ENCODE peak calls at places on chromosomes 11 and 22, in six cellular contexts. One of them, this sample, is unnamed.

GRCh38 chr11:409600-410471 is 5.0 kb downstream of the SIGIRR start:
- DNase-seq in body of pancreas: no peak
- DNase-seq in sigmoid colon: peak
- DNase-seq in upper lobe of left lung: peak
- DNase-seq in ovary: no peak
- DNase-seq in transverse colon: no peak
- DNase-seq in this sample: no peak

GRCh38 chr11:123740787-123741158 is 687 bp downstream of the ZNF202 start:
- DNase-seq in upper lobe of left lung: no peak
- DNase-seq in sigmoid colon: no peak
- DNase-seq in body of pancreas: peak
- DNase-seq in transverse colon: peak
- DNase-seq in ovary: no peak
- DNase-seq in this sample: no peak

GRCh38 chr11:64802370-64803162 is 448 bp downstream of the MAP4K2 start:
- DNase-seq in upper lobe of left lung: no peak
- DNase-seq in ovary: no peak
- DNase-seq in body of pancreas: no peak
- DNase-seq in sigmoid colon: peak
- DNase-seq in transverse colon: peak
- DNase-seq in this sample: no peak

GRCh38 chr22:36435516-36436415 is 45.7 kb downstream of the TXN2 start:
- DNase-seq in sigmoid colon: no peak
- DNase-seq in upper lobe of left lung: no peak
- DNase-seq in ovary: no peak
- DNase-seq in transverse colon: peak
- DNase-seq in body of pancreas: peak
- DNase-seq in this sample: peak

GRCh38 chr11:61769169-61769920 is 16.9 kb downstream of the MYRF start:
- DNase-seq in transverse colon: no peak
- DNase-seq in sigmoid colon: no peak
- DNase-seq in ovary: peak
- DNase-seq in body of pancreas: peak
- DNase-seq in upper lobe of left lung: peak
- DNase-seq in this sample: no peak

GRCh38 chr11:57249384-57250319 is 12.6 kb upstream of the APLNR start:
- DNase-seq in sigmoid colon: peak
- DNase-seq in upper lobe of left lung: no peak
- DNase-seq in body of pancreas: peak
- DNase-seq in transverse colon: peak
- DNase-seq in ovary: peak
- DNase-seq in this sample: peak

GRCh38 chr11:86608251-86608799 is 64.1 kb downstream of the ME3 start:
- DNase-seq in transverse colon: peak
- DNase-seq in upper lobe of left lung: no peak
- DNase-seq in ovary: peak
- DNase-seq in body of pancreas: peak
- DNase-seq in sigmoid colon: peak
- DNase-seq in this sample: peak

GRCh38 chr11:120244476-120244875 is 4.5 kb downstream of the POU2F3 start:
- DNase-seq in ovary: no peak
- DNase-seq in sigmoid colon: no peak
- DNase-seq in upper lobe of left lung: no peak
- DNase-seq in body of pancreas: no peak
- DNase-seq in transverse colon: no peak
- DNase-seq in this sample: no peak

GRCh38 chr11:107591446-107592236 is 694 bp downstream of the ELMOD1 start:
- DNase-seq in ovary: no peak
- DNase-seq in transverse colon: no peak
- DNase-seq in sigmoid colon: no peak
- DNase-seq in upper lobe of left lung: peak
- DNase-seq in body of pancreas: no peak
- DNase-seq in this sample: no peak

GRCh38 chr22:39173050-39173706 is 20.7 kb upstream of the CBX7 start:
- DNase-seq in sigmoid colon: no peak
- DNase-seq in ovary: no peak
- DNase-seq in body of pancreas: no peak
- DNase-seq in upper lobe of left lung: no peak
- DNase-seq in transverse colon: no peak
- DNase-seq in this sample: no peak

GRCh38 chr11:36469881-36470802 is 39.9 kb downstream of the TRAF6 start:
- DNase-seq in body of pancreas: no peak
- DNase-seq in transverse colon: no peak
- DNase-seq in upper lobe of left lung: no peak
- DNase-seq in ovary: no peak
- DNase-seq in sigmoid colon: no peak
- DNase-seq in this sample: no peak

GRCh38 chr11:97732011-97732632 is 1288.6 kb upstream of the CNTN5 start:
- DNase-seq in sigmoid colon: no peak
- DNase-seq in body of pancreas: no peak
- DNase-seq in upper lobe of left lung: no peak
- DNase-seq in ovary: no peak
- DNase-seq in transverse colon: no peak
- DNase-seq in this sample: no peak

GRCh38 chr22:17638432-17639237 is at the start of gene BCL2L13:
- DNase-seq in body of pancreas: peak
- DNase-seq in sigmoid colon: peak
- DNase-seq in upper lobe of left lung: peak
- DNase-seq in ovary: peak
- DNase-seq in transverse colon: peak
- DNase-seq in this sample: peak

GRCh38 chr11:74179234-74180126 is 8.4 kb downstream of the PPME1 start:
- DNase-seq in upper lobe of left lung: no peak
- DNase-seq in sigmoid colon: no peak
- DNase-seq in ovary: no peak
- DNase-seq in transverse colon: no peak
- DNase-seq in body of pancreas: no peak
- DNase-seq in this sample: no peak

GRCh38 chr22:37309221-37310074 is 27.1 kb downstream of the CYTH4 start:
- DNase-seq in ovary: no peak
- DNase-seq in transverse colon: peak
- DNase-seq in upper lobe of left lung: no peak
- DNase-seq in sigmoid colon: no peak
- DNase-seq in body of pancreas: no peak
- DNase-seq in this sample: no peak

GRCh38 chr11:59199546-59200420 is 12.9 kb downstream of the MPEG1 start:
- DNase-seq in upper lobe of left lung: no peak
- DNase-seq in sigmoid colon: no peak
- DNase-seq in body of pancreas: no peak
- DNase-seq in ovary: no peak
- DNase-seq in transverse colon: no peak
- DNase-seq in this sample: no peak

GRCh38 chr11:108551653-108552462 is 41.7 kb downstream of the EXPH5 start:
- DNase-seq in body of pancreas: no peak
- DNase-seq in upper lobe of left lung: no peak
- DNase-seq in sigmoid colon: no peak
- DNase-seq in ovary: no peak
- DNase-seq in transverse colon: no peak
- DNase-seq in this sample: no peak

GRCh38 chr11:113313601-113314000 is 782 bp upstream of the TTC12 start:
- DNase-seq in ovary: no peak
- DNase-seq in sigmoid colon: no peak
- DNase-seq in transverse colon: no peak
- DNase-seq in upper lobe of left lung: no peak
- DNase-seq in body of pancreas: no peak
- DNase-seq in this sample: no peak

GRCh38 chr11:62547691-62548281 is 1.2 kb upstream of the AHNAK start:
- DNase-seq in transverse colon: no peak
- DNase-seq in upper lobe of left lung: no peak
- DNase-seq in body of pancreas: no peak
- DNase-seq in ovary: no peak
- DNase-seq in sigmoid colon: peak
- DNase-seq in this sample: peak

GRCh38 chr11:82080160-82080559 is 653.5 kb downstream of the FAM181B start:
- DNase-seq in transverse colon: no peak
- DNase-seq in ovary: no peak
- DNase-seq in body of pancreas: no peak
- DNase-seq in upper lobe of left lung: no peak
- DNase-seq in sigmoid colon: no peak
- DNase-seq in this sample: no peak

GRCh38 chr22:47151490-47151889 is 389.0 kb downstream of the TBC1D22A start:
- DNase-seq in ovary: no peak
- DNase-seq in transverse colon: no peak
- DNase-seq in body of pancreas: no peak
- DNase-seq in upper lobe of left lung: peak
- DNase-seq in sigmoid colon: no peak
- DNase-seq in this sample: no peak

GRCh38 chr11:9574806-9575530 is 1.5 kb downstream of the WEE1 start:
- DNase-seq in ovary: peak
- DNase-seq in transverse colon: peak
- DNase-seq in body of pancreas: peak
- DNase-seq in sigmoid colon: peak
- DNase-seq in upper lobe of left lung: no peak
- DNase-seq in this sample: peak

GRCh38 chr11:22752908-22753310 is 76.7 kb downstream of the SVIP start:
- DNase-seq in ovary: no peak
- DNase-seq in body of pancreas: no peak
- DNase-seq in upper lobe of left lung: no peak
- DNase-seq in transverse colon: no peak
- DNase-seq in sigmoid colon: no peak
- DNase-seq in this sample: no peak

GRCh38 chr11:36465449-36466163 is 44.5 kb downstream of the TRAF6 start:
- DNase-seq in ovary: no peak
- DNase-seq in transverse colon: no peak
- DNase-seq in body of pancreas: no peak
- DNase-seq in sigmoid colon: no peak
- DNase-seq in upper lobe of left lung: no peak
- DNase-seq in this sample: no peak

GRCh38 chr11:26134053-26134452 is 197.9 kb upstream of the ANO3 start:
- DNase-seq in upper lobe of left lung: no peak
- DNase-seq in transverse colon: no peak
- DNase-seq in ovary: no peak
- DNase-seq in sigmoid colon: no peak
- DNase-seq in body of pancreas: no peak
- DNase-seq in this sample: no peak
- TF ChIP-seq CTCF in upper lobe of left lung: no peak
- TF ChIP-seq CTCF in transverse colon: no peak
- TF ChIP-seq CTCF in ovary: no peak
- TF ChIP-seq CTCF in sigmoid colon: no peak
- TF ChIP-seq CTCF in body of pancreas: no peak
- TF ChIP-seq CTCF in this sample: no peak

DNA sequence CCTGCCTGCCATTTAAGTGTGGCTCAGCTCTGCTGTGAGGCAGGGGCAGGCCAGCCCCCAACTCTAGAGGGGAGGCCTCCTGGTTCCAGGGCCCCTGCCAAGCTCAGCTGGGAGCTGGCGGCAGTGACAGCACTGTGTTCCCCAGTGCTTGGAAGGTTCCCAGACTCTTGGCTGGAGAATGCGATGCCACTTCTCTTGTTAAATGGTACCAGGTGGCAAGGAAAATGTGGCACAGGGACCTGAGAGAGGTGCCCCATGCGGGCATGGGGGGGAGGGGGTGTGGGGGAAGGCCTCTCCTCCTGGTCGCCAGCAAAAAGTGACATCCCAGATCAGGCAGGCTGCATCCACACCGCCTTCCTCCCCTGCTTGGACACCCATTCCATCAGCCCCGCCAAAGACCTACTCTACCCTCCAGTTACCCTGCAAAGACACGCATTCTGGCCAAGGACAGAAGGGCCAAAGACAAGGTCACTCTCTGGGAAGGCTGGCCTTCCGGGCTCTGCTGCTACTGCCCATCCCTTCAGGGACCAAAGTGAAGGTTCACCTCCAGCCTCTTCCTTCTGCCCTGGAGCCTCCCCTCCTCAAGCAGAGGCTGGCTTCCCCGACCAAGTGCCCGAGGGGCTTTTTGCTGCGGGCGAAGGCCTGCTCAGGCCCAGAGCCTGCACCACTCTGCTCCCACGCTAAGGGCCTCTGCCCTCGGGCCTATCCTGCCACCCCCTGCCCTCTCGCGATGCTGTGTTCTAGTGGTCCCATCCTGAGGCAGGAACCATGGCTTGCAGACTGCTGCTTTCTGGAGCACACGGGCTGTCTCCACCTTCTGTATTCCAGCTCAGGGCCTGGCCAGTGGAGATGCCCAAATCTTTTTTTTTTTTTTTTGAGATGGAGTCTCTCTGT is 8.7 kb upstream of the TNFRSF13C start:
- DNase-seq in upper lobe of left lung: peak
- DNase-seq in sigmoid colon: no peak
- DNase-seq in transverse colon: no peak
- DNase-seq in body of pancreas: no peak
- DNase-seq in ovary: no peak
- DNase-seq in this sample: no peak
- H3K27ac ChIP-seq in upper lobe of left lung: no peak
- H3K27ac ChIP-seq in sigmoid colon: no peak
- H3K27ac ChIP-seq in transverse colon: no peak
- H3K27ac ChIP-seq in body of pancreas: no peak
- H3K27ac ChIP-seq in ovary: no peak
- H3K27ac ChIP-seq in this sample: no peak

DNA sequence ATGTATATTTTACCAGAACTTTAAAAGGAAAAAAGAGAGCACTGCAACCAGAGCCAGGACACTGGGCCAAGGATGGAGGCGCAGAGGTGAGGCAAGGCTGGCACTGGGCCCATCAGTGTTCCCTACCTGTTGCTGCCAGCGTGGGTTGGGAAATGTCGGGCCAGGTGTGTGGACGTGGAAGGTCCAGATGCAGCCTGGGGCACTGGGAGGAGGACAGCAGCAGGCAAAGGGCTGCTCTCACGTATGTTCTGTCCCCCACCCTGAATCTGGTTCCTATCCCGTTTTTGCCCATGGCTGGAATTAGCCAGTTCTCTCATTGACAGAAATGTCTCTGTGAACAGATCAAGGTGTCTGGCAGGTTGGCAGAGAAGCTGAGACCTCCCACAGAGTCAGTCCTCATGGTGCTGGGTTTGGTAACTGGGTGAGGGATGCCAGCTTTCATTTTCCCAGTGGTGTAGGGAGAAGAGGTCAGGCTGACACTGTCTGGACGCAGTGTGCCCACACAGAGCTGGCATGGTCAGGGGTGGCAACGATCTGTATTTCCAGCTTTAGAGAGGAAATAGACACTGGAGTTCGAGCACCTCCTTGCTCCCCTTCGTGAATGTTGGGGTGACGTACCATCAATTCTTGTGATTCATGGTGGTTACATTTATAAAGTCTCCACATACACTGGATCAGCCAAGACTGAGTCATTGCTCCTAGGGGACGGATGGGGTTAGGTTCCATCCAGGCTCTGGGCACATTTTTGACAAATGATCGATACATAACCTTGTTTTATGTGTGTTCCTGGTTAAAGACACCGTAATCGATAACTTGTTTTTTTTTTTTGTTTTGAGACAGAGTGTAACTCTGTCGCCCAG is 4.3 kb upstream of the PNPLA3 start:
- DNase-seq in transverse colon: no peak
- DNase-seq in upper lobe of left lung: no peak
- DNase-seq in ovary: no peak
- DNase-seq in sigmoid colon: no peak
- DNase-seq in body of pancreas: peak
- DNase-seq in this sample: no peak
- TF ChIP-seq POLR2A in transverse colon: no peak
- TF ChIP-seq POLR2A in upper lobe of left lung: no peak
- TF ChIP-seq POLR2A in ovary: no peak
- TF ChIP-seq POLR2A in sigmoid colon: no peak
- TF ChIP-seq POLR2A in body of pancreas: no peak
- TF ChIP-seq POLR2A in this sample: no peak

DNA sequence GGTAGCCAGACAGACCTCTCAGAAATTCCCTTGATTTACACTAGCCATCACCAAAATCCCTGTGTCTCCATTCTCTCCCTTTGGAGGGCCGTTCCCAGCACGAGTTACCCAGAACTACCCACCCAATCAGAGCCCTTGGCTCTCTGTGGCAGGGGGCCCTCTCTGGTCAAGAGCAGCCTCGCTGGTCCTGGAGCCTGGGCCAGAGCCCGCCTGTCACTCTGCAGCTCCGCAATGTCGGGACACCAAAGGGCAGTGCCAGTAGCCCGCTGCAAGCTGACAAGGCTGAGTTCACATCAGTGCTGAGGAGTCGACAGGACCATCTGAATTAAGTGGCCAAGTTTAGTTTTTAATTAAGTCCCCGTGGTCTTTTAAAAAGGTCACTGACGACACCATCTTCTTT is 241.6 kb downstream of the ST3GAL4 start:
- DNase-seq in ovary: no peak
- DNase-seq in body of pancreas: no peak
- DNase-seq in upper lobe of left lung: peak
- DNase-seq in transverse colon: no peak
- DNase-seq in sigmoid colon: no peak
- DNase-seq in this sample: no peak
- TF ChIP-seq CTCF in ovary: no peak
- TF ChIP-seq CTCF in body of pancreas: no peak
- TF ChIP-seq CTCF in upper lobe of left lung: no peak
- TF ChIP-seq CTCF in transverse colon: no peak
- TF ChIP-seq CTCF in sigmoid colon: no peak
- TF ChIP-seq CTCF in this sample: no peak

This sample was measured in thyroid gland.